ENCODE peak calls at places on chromosomes 7 and 10, in eight cellular contexts. Q, G, B, L, Y, N, V and J are unnamed samples. For H3K4me1, the result is how much of the 10 kb centered on the place peaks cover.

GRCh38 chr10:85719408-85719807 is 647.2 kb downstream of the GRID1 start:
- DNase-seq in N (no peak), L (no peak), V (no peak), B (no peak), Q (no peak), G (no peak), Y (no peak), J (no peak)

GRCh38 chr7:12258074-12258473 is 47.0 kb downstream of the TMEM106B start:
- DNase-seq in N (no peak), B (no peak), Q (no peak), V (no peak), G (no peak), L (no peak), Y (no peak), J (peak)

GRCh38 chr10:122159159-122159970 is 111.7 kb upstream of the BTBD16 start:
- DNase-seq in Y (no peak), V (no peak), L (no peak), G (no peak), B (no peak), Q (no peak), N (no peak), J (no peak)

GRCh38 chr7:35831208-35831607 is 30.4 kb downstream of the SEPTIN7 start:
- DNase-seq in V (no peak), Q (no peak), N (no peak), L (peak), Y (no peak), B (no peak), G (peak), J (no peak)

GRCh38 chr10:89815049-89815853 is 113.9 kb downstream of the KIF20B start:
- DNase-seq in V (no peak), G (no peak), B (no peak), N (no peak), Q (no peak), Y (no peak), L (no peak), J (no peak)

GRCh38 chr7:150951521-150951920 is 26.6 kb downstream of the KCNH2 start:
- DNase-seq in Q (no peak), G (no peak), N (peak), L (no peak), Y (no peak), B (no peak), V (no peak), J (no peak)

GRCh38 chr7:87369216-87369615 is 23.8 kb downstream of the CROT start:
- DNase-seq in N (no peak), Q (no peak), B (no peak), G (no peak), V (no peak), L (no peak), Y (no peak), J (no peak)

GRCh38 chr10:10396601-10397000 is 621.1 kb upstream of the CELF2 start:
- DNase-seq in Y (no peak), L (peak), N (no peak), Q (no peak), G (no peak), B (no peak), V (no peak), J (no peak)

GRCh38 chr10:2844925-2845324 is 222.4 kb upstream of the PFKP start:
- DNase-seq in G (no peak), Y (no peak), B (no peak), V (no peak), L (no peak), Q (no peak), N (no peak), J (no peak)

GRCh38 chr7:65222655-65223054 is 151.0 kb upstream of the ZNF92 start:
- DNase-seq in G (no peak), Y (no peak), Q (no peak), N (no peak), V (no peak), B (no peak), L (no peak), J (no peak)

GRCh38 chr7:19969859-19970493 is 196.6 kb upstream of the TMEM196 start:
- DNase-seq in Y (no peak), V (peak), N (no peak), L (no peak), B (peak), Q (no peak), G (no peak), J (peak)

GRCh38 chr10:77163670-77164348 is 473.8 kb downstream of the KCNMA1 start:
- DNase-seq in V (peak), Q (no peak), G (peak), B (peak), N (no peak), L (peak), Y (peak), J (peak)

GRCh38 chr7:26280723-26281122 is 10.9 kb upstream of the SNX10 start:
- DNase-seq in G (no peak), Y (no peak), V (no peak), Q (no peak), B (no peak), N (no peak), L (no peak), J (no peak)

GRCh38 chr10:100803908-100804307 is 58.5 kb downstream of the PAX2 start:
- DNase-seq in B (no peak), V (no peak), G (no peak), Y (no peak), N (no peak), Q (no peak), L (no peak), J (no peak)

GRCh38 chr7:156999611-157000046 is 10.8 kb downstream of the MNX1 start:
- DNase-seq in B (no peak), N (no peak), Y (peak), Q (no peak), V (no peak), L (no peak), G (no peak), J (peak)

GRCh38 chr7:47902013-47902412 is 46.3 kb downstream of the PKD1L1 start:
- DNase-seq in L (no peak), Y (no peak), N (no peak), B (no peak), V (no peak), Q (no peak), G (no peak), J (no peak)

GRCh38 chr10:71429304-71429703 is 32.6 kb downstream of the CDH23 start:
- DNase-seq in B (no peak), L (no peak), G (no peak), Q (no peak), N (no peak), V (no peak), Y (peak), J (no peak)

GRCh38 chr7:20064181-20064970 is 152.8 kb downstream of the MACC1 start:
- DNase-seq in B (no peak), Q (no peak), V (no peak), N (no peak), G (no peak), Y (no peak), L (peak), J (no peak)

GRCh38 chr7:151462306-151462779 is 22.4 kb upstream of the CRYGN start:
- DNase-seq in N (no peak), Y (no peak), G (no peak), L (no peak), V (no peak), B (peak), Q (no peak), J (no peak)

GRCh38 chr7:37986780-37987380 is 66.4 kb downstream of the EPDR1 start:
- DNase-seq in G (no peak), Q (no peak), L (no peak), B (no peak), V (no peak), N (no peak), Y (no peak), J (no peak)

GRCh38 chr7:130149575-130150139 is 55.5 kb downstream of the TMEM209 start:
- DNase-seq in Q (no peak), N (no peak), L (no peak), G (no peak), Y (peak), B (no peak), V (no peak), J (peak)

GRCh38 chr7:15489383-15489782 is 72.4 kb downstream of the AGMO start:
- DNase-seq in Y (no peak), B (no peak), Q (no peak), V (no peak), G (no peak), N (no peak), L (no peak), J (no peak)

GRCh38 chr10:133457100-133457841 is 3.5 kb downstream of the SCART1 start:
- DNase-seq in G (no peak), N (no peak), Y (no peak), B (no peak), L (no peak), Q (no peak), V (no peak), J (no peak)

GRCh38 chr10:23829556-23829955 is 379.4 kb upstream of the KIAA1217 start:
- DNase-seq in Q (no peak), Y (no peak), L (no peak), V (no peak), G (no peak), B (no peak), N (no peak), J (no peak)

GRCh38 chr10:44724415-44725174 is 186.5 kb upstream of the TMEM72 start:
- DNase-seq in Q (no peak), Y (no peak), V (no peak), N (no peak), G (no peak), B (no peak), L (peak), J (no peak)

GRCh38 chr10:70679498-70679897 is 7.2 kb downstream of the ADAMTS14 start:
- DNase-seq in B (peak), Q (no peak), L (peak), G (no peak), N (peak), Y (no peak), V (no peak), J (no peak)

GRCh38 chr10:35007858-35008301 is 82.3 kb downstream of the CUL2 start:
- DNase-seq in N (no peak), Q (no peak), B (no peak), G (no peak), V (no peak), Y (no peak), L (no peak), J (no peak)

GRCh38 chr10:44281089-44281613 is 103.7 kb downstream of the CXCL12 start:
- DNase-seq in V (no peak), L (no peak), Y (no peak), B (no peak), G (no peak), Q (no peak), N (no peak), J (no peak)

GRCh38 chr10:101022967-101023705 is 7.8 kb downstream of the PDZD7 start:
- DNase-seq in N (no peak), B (no peak), G (no peak), Q (no peak), L (no peak), Y (no peak), V (no peak), J (no peak)

GRCh38 chr7:47380325-47381131 is 201.4 kb downstream of the TNS3 start:
- DNase-seq in Y (peak), Q (no peak), G (peak), L (peak), V (peak), N (peak), B (no peak), J (peak)

GRCh38 chr7:96800824-96801223 is 91.2 kb upstream of the SEM1 start:
- DNase-seq in V (no peak), L (no peak), Q (no peak), Y (no peak), B (peak), G (no peak), N (no peak), J (peak)

GRCh38 chr10:121078672-121079102 is 227.5 kb downstream of the WDR11 start:
- DNase-seq in Y (peak), G (no peak), N (peak), L (no peak), B (no peak), Q (no peak), V (peak), J (peak)

GRCh38 chr7:55498770-55499169 is 73.5 kb downstream of the VOPP1 start:
- DNase-seq in L (no peak), N (no peak), Y (no peak), V (no peak), G (no peak), Q (no peak), B (no peak), J (no peak)

GRCh38 chr10:60883187-60883586 is 60.8 kb downstream of the RHOBTB1 start:
- DNase-seq in G (peak), L (peak), B (no peak), V (peak), Y (peak), Q (no peak), N (no peak), J (peak)

GRCh38 chr7:19455508-19456132 is 253.2 kb downstream of the POLR1F start:
- DNase-seq in N (no peak), Y (no peak), G (no peak), L (no peak), V (no peak), B (no peak), Q (no peak), J (no peak)

GRCh38 chr7:40329601-40330153 is 194.9 kb downstream of the SUGCT start:
- DNase-seq in L (peak), N (no peak), Q (no peak), V (peak), Y (no peak), G (peak), B (peak), J (peak)

GRCh38 chr10:132482090-132482489 is 55.5 kb upstream of the INPP5A start:
- DNase-seq in L (peak), N (peak), G (no peak), Q (no peak), V (no peak), Y (peak), B (no peak), J (no peak)

GRCh38 chr7:104973909-104974415 is 40.0 kb upstream of the KMT2E start:
- DNase-seq in L (peak), B (no peak), N (no peak), Y (no peak), G (no peak), Q (no peak), V (no peak), J (no peak)

GRCh38 chr10:48589266-48589665 is 15.6 kb downstream of the ARHGAP22 start:
- DNase-seq in G (no peak), L (peak), B (no peak), Q (no peak), Y (no peak), V (no peak), N (no peak), J (no peak)

GRCh38 chr10:28587970-28588290 is 55.0 kb downstream of the WAC start:
- DNase-seq in Q (no peak), L (peak), B (no peak), G (peak), V (peak), N (no peak), Y (no peak), J (peak)

GRCh38 chr10:28585076-28585475 is 52.2 kb downstream of the WAC start:
- DNase-seq in N (no peak), B (no peak), Y (no peak), L (no peak), G (no peak), V (no peak), Q (no peak), J (no peak)

GRCh38 chr10:28587270-28587969 is 54.5 kb downstream of the WAC start:
- DNase-seq in L (peak), V (no peak), Q (no peak), B (no peak), G (no peak), Y (no peak), N (no peak), J (no peak)

GRCh38 chr10:28581916-28582315 is 49.0 kb downstream of the WAC start:
- DNase-seq in L (no peak), V (no peak), Y (no peak), B (no peak), N (no peak), G (no peak), Q (no peak), J (no peak)

GRCh38 chr10:28586176-28586575 is 53.3 kb downstream of the WAC start:
- DNase-seq in N (no peak), V (no peak), Q (no peak), B (no peak), G (no peak), L (no peak), Y (no peak), J (no peak)
- H3K4me1 ChIP-seq in N (under half), V (under half), Q (under half), B (under half), G (under half), L (under half), Y (under half), J (under half)

GRCh38 chr7:116490351-116490750 is 9.2 kb upstream of the CAV2 start:
- DNase-seq in Y (no peak), Q (no peak), B (no peak), G (no peak), N (no peak), V (no peak), L (no peak), J (no peak)
- H3K4me1 ChIP-seq in Y (under half), Q (under half), B (under half), G (under half), N (under half), V (half or more), L (under half), J (under half)

DNA sequence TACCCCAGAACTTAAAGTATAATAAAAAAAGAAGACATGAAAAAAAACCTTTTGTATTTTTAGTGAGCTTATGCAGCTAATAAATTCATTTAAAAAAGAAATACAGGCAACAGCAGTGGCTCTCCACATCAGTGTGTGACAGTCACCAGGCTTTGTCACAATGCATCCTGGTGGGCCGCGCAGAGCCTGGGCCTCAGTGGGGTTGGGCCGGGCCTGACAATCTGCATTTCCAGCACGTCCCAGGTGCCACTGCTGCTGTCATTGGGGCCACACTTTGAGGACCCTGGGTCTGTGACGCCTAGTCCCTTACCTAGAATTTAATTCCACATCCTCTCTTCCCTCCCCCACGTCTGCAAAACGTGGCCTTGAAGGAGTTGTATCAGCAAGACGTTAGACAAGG is 284.5 kb downstream of the ADARB2 start:
- DNase-seq in N (no peak), B (no peak), Y (no peak), V (no peak), G (no peak), Q (no peak), L (no peak), J (no peak)
- H3K4me1 ChIP-seq in N (under half), B (under half), Y (under half), V (under half), G (under half), Q (under half), L (under half), J (under half)

GRCh38 chr10:93797825-93798224 is 40.1 kb downstream of the LGI1 start:
- DNase-seq in V (no peak), B (no peak), N (no peak), G (no peak), Q (no peak), Y (no peak), L (no peak), J (no peak)
- H3K4me1 ChIP-seq in V (under half), B (under half), N (under half), G (under half), Q (under half), Y (under half), L (under half), J (under half)

GRCh38 chr7:1537631-1538412 is 7.3 kb downstream of the MAFK start:
- DNase-seq in G (peak), V (peak), N (peak), B (no peak), Q (no peak), L (peak), Y (peak), J (no peak)

GRCh38 chr7:1535100-1535458 is 4.6 kb downstream of the MAFK start:
- DNase-seq in Y (no peak), G (no peak), N (no peak), L (no peak), V (no peak), Q (no peak), B (no peak), J (no peak)

GRCh38 chr7:1535695-1536094 is 5.2 kb downstream of the MAFK start:
- DNase-seq in N (peak), G (no peak), V (peak), B (no peak), Y (no peak), Q (no peak), L (no peak), J (no peak)

GRCh38 chr7:1536768-1537630 is 6.5 kb downstream of the MAFK start:
- DNase-seq in B (peak), V (peak), L (peak), G (peak), N (peak), Q (no peak), Y (peak), J (peak)

GRCh38 chr7:1536105-1536767 is 5.7 kb downstream of the MAFK start:
- DNase-seq in Q (no peak), V (no peak), N (peak), B (no peak), Y (no peak), G (no peak), L (no peak), J (no peak)
- H3K4me1 ChIP-seq in Q (half or more), V (half or more), N (half or more), B (half or more), Y (under half), G (under half), L (under half), J (under half)

DNA sequence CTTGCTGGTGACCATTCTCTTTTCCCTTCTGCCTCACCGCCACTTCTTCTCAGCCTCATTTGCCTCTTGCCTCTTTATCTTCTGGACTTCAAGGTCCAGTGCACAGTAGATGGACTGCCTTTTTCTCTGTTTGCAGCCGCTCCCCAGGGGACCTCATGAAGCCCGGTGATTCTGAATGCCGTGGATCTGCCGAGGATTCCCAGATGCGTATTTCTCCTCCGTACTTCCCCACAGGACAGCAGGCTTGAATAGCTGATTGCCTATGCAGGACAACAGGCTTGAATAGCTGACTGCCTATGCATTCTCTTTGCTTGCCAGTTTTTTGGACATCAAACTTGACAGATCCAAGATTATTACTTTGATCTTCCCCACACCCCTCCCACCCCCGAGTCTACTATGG is 38.9 kb upstream of the TMEM236 start:
- DNase-seq in Q (no peak), G (no peak), V (no peak), L (no peak), N (no peak), Y (no peak), B (no peak), J (no peak)
- H3K4me1 ChIP-seq in Q (under half), G (under half), V (under half), L (under half), N (under half), Y (under half), B (under half), J (under half)

GRCh38 chr10:112981553-112981952 is 31.5 kb downstream of the TCF7L2 start:
- DNase-seq in B (no peak), G (no peak), Y (no peak), V (no peak), N (no peak), Q (no peak), L (no peak), J (no peak)

GRCh38 chr10:112985701-112986510 is 35.9 kb downstream of the TCF7L2 start:
- DNase-seq in L (peak), G (no peak), Q (no peak), N (no peak), B (no peak), V (no peak), Y (no peak), J (no peak)

GRCh38 chr10:112980908-112981307 is 30.9 kb downstream of the TCF7L2 start:
- DNase-seq in Q (no peak), B (no peak), L (no peak), Y (no peak), V (no peak), N (no peak), G (no peak), J (no peak)

GRCh38 chr10:112984756-112985155 is 34.7 kb downstream of the TCF7L2 start:
- DNase-seq in B (no peak), G (no peak), N (no peak), Q (no peak), Y (no peak), V (no peak), L (no peak), J (no peak)

DNA sequence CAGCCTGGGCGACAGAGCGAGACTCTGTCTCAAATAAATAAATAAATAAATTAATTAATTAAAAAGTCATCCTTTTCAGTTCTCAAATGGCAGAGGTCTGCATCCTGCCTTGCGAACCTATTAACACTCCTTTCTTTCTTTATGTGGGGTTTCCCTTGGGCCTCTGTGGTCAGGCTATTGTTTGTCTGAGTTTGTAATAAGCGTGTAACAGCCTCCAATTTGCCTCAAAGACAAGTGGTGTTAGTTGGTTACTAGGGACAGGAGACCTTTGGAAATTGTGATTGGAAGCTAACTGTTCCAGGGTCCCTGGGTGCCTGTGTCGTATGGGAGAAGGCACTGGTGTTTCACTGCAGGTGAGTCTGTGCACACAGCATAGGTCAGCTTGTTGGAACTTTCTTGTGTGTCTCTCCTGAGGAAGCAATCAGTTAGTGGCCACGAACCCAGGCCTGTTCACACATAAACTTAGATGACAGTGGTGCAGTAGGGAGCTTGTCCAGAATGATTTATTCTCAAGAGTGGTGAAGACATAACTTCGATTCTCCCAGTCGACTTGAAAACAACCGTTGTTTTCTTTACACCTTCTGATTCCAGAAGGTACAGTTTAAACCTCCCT is 33.5 kb downstream of the TCF7L2 start:
- DNase-seq in Y (no peak), V (no peak), N (no peak), Q (no peak), G (no peak), L (no peak), B (no peak), J (no peak)
- H3K4me1 ChIP-seq in Y (under half), V (under half), N (under half), Q (under half), G (under half), L (under half), B (under half), J (under half)